ENCODE peak calls at places on chromosomes 2 and 18, in seven cellular contexts. P is right cardiac atrium, L is heart left ventricle, Y is left ventricle myocardium inferior, B is Karpas-422, R is fibroblast of lung, X is pancreas. E is an unnamed sample. For H3K4me1, the result is how much of the 10 kb centered on the place peaks cover.

GRCh38 chr18:22469061-22469689 is 51.5 kb upstream of the CTAGE1 start:
- DNase-seq in P (no peak), L (no peak), X (no peak), R (peak), Y (no peak), B (no peak), E (no peak)

GRCh38 chr2:17318013-17318412 is 200.2 kb downstream of the RAD51AP2 start:
- DNase-seq in R (no peak), Y (no peak), L (no peak), X (no peak), B (no peak), P (no peak), E (no peak)

GRCh38 chr2:20249170-20249569 is 24.2 kb upstream of the SDC1 start:
- DNase-seq in L (no peak), B (no peak), Y (no peak), X (no peak), P (no peak), R (no peak), E (no peak)

GRCh38 chr2:224591245-224591644 is 6.1 kb upstream of the CUL3 start:
- DNase-seq in Y (no peak), R (no peak), X (no peak), L (no peak), B (no peak), P (no peak), E (no peak)

GRCh38 chr2:234989183-234989701 is 37.4 kb downstream of the SH3BP4 start:
- DNase-seq in R (peak), P (peak), Y (peak), L (peak), B (no peak), X (peak), E (peak)

GRCh38 chr2:113965228-113965627 is 75.3 kb downstream of the ACTR3 start:
- DNase-seq in R (no peak), X (no peak), B (no peak), L (no peak), Y (no peak), P (no peak), E (no peak)

GRCh38 chr2:164479460-164479859 is 141.8 kb downstream of the GRB14 start:
- DNase-seq in Y (no peak), R (peak), B (no peak), X (no peak), L (no peak), P (peak), E (peak)

GRCh38 chr2:46847726-46848421 is 67.7 kb downstream of the MCFD2 start:
- DNase-seq in B (no peak), X (no peak), R (peak), P (no peak), Y (no peak), L (no peak), E (no peak)

GRCh38 chr2:215974700-215975429 is 38.5 kb downstream of the MREG start:
- DNase-seq in B (no peak), Y (no peak), R (no peak), L (no peak), P (no peak), X (no peak), E (no peak)

GRCh38 chr2:231666171-231667095 is 41.9 kb upstream of the PTMA start:
- DNase-seq in B (peak), R (peak), P (peak), Y (peak), L (peak), X (peak), E (peak)

GRCh38 chr18:21191596-21192307 is 50.3 kb upstream of the GREB1L start:
- DNase-seq in Y (peak), L (peak), B (peak), X (no peak), R (peak), P (peak), E (peak)

GRCh38 chr18:50424877-50425690 is 50.2 kb downstream of the SKA1 start:
- DNase-seq in B (no peak), X (peak), Y (peak), L (peak), R (peak), P (peak), E (peak)

GRCh38 chr2:179096090-179096489 is 46.2 kb upstream of the CCDC141 start:
- DNase-seq in L (no peak), R (no peak), B (no peak), Y (no peak), X (no peak), P (no peak), E (no peak)

GRCh38 chr2:45368792-45369191 is 242.3 kb downstream of the SRBD1 start:
- DNase-seq in Y (no peak), L (no peak), B (no peak), P (no peak), R (no peak), X (peak), E (no peak)

GRCh38 chr18:5909130-5909529 is 13.8 kb upstream of the TMEM200C start:
- DNase-seq in Y (no peak), B (no peak), L (no peak), X (no peak), R (peak), P (no peak), E (no peak)

GRCh38 chr2:86704482-86704971 is 15.6 kb upstream of the RMND5A start:
- DNase-seq in X (peak), Y (peak), P (peak), L (peak), R (peak), B (no peak), E (peak)

GRCh38 chr2:203535078-203535783 is at the start of gene RAPH1:
- DNase-seq in Y (peak), L (peak), B (no peak), R (peak), X (peak), P (peak), E (peak)

GRCh38 chr2:195899226-195899625 is 169.4 kb downstream of the DNAH7 start:
- DNase-seq in L (no peak), R (peak), B (no peak), P (no peak), Y (no peak), X (no peak), E (no peak)

GRCh38 chr2:220575963-220576362 is 948.5 kb downstream of the SLC4A3 start:
- DNase-seq in L (no peak), R (peak), B (no peak), Y (no peak), P (no peak), X (no peak), E (no peak)

GRCh38 chr2:188132385-188132784 is 159.3 kb upstream of the GULP1 start:
- DNase-seq in Y (peak), P (peak), R (no peak), L (peak), B (no peak), X (no peak), E (no peak)

GRCh38 chr2:50694798-50695197 is 337.1 kb downstream of the NRXN1 start:
- DNase-seq in Y (no peak), L (no peak), R (no peak), X (no peak), B (no peak), P (no peak), E (no peak)

GRCh38 chr2:58047969-58048368 is 1.4 kb downstream of the VRK2 start:
- DNase-seq in R (no peak), B (peak), P (no peak), X (no peak), L (no peak), Y (no peak), E (no peak)
- H3K4me3 ChIP-seq in R (peak), B (peak), P (peak), X (no peak), L (peak), Y (peak), E (peak)

GRCh38 chr2:130883520-130883919 is 46.8 kb downstream of the ARHGEF4 start:
- DNase-seq in R (no peak), P (no peak), Y (no peak), X (no peak), B (no peak), L (no peak), E (no peak)
- H3K27ac ChIP-seq in R (no peak), P (no peak), Y (no peak), X (no peak), B (no peak), L (no peak), E (no peak)

GRCh38 chr2:9284521-9285297 is 78.1 kb downstream of the ASAP2 start:
- DNase-seq in X (no peak), R (no peak), L (no peak), B (no peak), Y (no peak), P (no peak), E (no peak)
- H3K4me1 ChIP-seq in X (under half), R (under half), L (under half), B (under half), Y (under half), P (under half), E (under half)

DNA sequence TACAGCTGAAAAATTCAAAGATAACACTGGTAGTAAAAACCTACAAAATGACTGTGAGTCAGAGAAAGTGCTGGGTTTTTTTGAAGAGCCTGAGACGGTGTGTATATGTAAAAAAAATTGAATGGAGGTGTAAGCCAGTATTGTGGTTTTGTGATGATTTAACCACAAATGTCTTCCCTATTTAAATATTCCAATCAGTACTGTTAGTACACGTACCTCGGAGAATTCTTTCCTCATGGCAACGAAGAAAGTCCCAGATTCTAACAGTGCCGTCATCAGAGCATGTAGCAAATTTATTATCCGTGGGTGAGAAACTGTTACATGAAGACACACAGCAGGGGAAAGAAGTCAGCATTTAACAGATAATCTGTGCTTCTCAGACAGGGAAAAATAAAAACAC is 48.1 kb downstream of the WDR33 start:
- DNase-seq in X (no peak), R (peak), L (no peak), Y (no peak), B (no peak), P (no peak), E (no peak)
- H3K4me3 ChIP-seq in X (no peak), R (no peak), L (no peak), Y (no peak), B (no peak), P (no peak), E (no peak)

DNA sequence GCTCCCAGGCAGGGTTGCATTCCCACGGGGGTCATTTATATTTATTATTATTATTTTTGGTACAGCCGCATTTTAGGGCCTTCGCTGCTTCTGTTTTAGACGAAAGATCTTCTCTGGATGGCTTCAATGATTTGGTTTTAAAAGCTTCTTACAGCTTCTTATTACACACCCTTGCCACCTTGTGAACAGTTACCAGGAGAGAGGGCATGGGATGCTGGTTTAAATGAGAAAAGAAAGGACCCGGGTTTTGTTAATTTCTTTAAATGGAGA is 1.7 kb downstream of the SH3RF3 start:
- DNase-seq in L (no peak), R (no peak), B (peak), Y (no peak), P (no peak), X (no peak), E (no peak)
- H3K27ac ChIP-seq in L (peak), R (peak), B (no peak), Y (peak), P (no peak), X (no peak), E (no peak)

GRCh38 chr2:25079050-25079635 is 37.3 kb downstream of the EFR3B start:
- DNase-seq in B (no peak), L (no peak), P (no peak), X (no peak), Y (no peak), R (no peak), E (no peak)
- H3K4me1 ChIP-seq in B (under half), L (under half), P (under half), X (under half), Y (half or more), R (under half), E (under half)

DNA sequence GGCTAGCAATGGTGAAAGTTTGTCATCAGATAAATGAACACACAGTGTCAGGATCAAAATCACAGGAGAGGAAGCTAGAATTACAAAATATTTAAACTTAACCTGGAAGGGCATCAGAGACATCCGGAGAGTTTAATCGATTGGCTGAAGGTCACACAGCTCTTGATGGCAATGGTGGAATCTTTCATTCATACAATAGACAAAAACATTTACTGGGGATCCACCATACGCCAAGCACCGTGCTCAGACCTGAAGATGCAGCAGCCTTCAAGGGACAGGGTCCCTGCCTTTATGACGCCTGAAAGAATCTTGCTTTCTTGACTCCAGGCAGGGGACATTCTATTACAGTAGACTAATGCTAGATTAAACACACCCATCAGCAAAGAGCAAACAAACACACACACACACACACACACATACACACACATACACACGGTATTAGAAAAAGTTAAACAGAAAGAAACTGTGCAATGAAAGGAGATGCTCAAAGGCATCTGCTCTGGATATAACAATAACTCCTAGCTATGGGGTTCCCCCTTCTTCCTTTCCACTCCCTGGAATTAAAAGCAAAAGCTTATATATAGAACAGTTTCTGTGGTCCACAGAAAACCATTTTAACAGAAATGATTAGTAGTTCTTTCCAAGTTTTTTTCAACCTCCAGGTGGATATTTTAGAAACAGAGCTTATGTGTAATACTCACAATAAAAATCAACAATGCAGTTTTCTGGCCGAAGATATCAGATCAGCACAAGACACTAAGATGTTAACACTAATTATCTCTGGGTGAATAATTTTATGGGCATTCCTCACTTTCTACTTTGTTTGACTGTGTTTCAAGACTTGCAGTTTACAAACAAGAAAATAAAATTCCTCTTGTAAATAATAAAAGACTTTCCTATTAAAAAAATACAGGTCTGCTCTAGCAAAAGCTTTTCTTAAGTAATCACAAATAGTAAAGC is 151.7 kb downstream of the ANKRD44 start:
- DNase-seq in P (no peak), R (peak), B (no peak), X (no peak), L (no peak), Y (no peak), E (peak)
- H3K4me3 ChIP-seq in P (no peak), R (no peak), B (no peak), X (no peak), L (no peak), Y (no peak), E (no peak)

GRCh38 chr2:192499476-192499875 is 304.7 kb upstream of the TMEFF2 start:
- DNase-seq in X (no peak), R (peak), L (no peak), B (no peak), Y (no peak), P (no peak), E (peak)

GRCh38 chr2:192498747-192499146 is 304.0 kb upstream of the TMEFF2 start:
- DNase-seq in R (peak), Y (no peak), L (no peak), X (no peak), P (no peak), B (no peak), E (peak)

DNA sequence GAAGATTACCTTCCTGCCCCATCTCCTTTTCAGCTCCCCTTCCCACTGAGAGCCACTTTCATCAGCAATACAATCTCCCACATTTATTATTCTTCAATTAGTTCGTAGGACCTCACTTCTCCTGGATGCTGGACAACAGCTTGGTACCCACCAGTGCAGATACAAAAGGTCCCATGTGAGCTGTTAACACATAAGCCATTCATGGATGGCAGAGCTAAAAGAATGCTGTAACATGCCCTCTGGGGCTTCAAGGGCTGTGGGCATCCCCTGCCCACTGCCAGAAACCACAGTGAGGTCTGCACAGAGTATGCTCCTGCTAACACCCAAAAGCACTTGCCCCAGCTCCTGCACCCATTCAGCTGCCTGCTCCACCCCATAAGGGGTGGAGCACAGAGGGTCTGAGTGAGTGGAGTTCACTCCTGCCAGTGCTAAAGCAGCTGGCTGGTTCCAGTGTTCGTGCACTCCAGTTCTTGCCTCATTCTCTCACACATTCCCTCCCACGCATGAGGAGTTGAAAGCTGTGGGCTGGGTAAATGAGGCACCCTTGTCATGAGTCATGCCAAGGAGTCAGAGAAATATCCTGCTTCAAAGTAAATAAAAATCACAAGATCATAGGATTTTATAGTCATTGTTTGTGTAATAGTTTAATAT is 305.9 kb upstream of the TMEFF2 start:
- DNase-seq in B (no peak), Y (no peak), X (no peak), L (no peak), R (peak), P (peak), E (peak)
- H3K27ac ChIP-seq in B (no peak), Y (no peak), X (no peak), L (no peak), R (no peak), P (no peak), E (no peak)